ENCODE peak calls at places on chromosome 18, in eight cellular contexts. One of them, this sample, is unnamed. For H3K4me1 and H3K36me3, the result is how much of the 10 kb centered on the place peaks cover.

GRCh38 chr18:27378396-27379094 is 193.4 kb upstream of the CHST9 start:
- DNase-seq in body of pancreas: peak
- DNase-seq in tibial nerve: no peak
- DNase-seq in left ventricle myocardium inferior: no peak
- DNase-seq in GM23338: no peak
- DNase-seq in IMR-90: no peak
- DNase-seq in endodermal cell: no peak
- DNase-seq in fibroblast of lung: peak
- DNase-seq in this sample: no peak

GRCh38 chr18:63098014-63098981 is 221.3 kb downstream of the BCL2 start:
- DNase-seq in tibial nerve: no peak
- DNase-seq in fibroblast of lung: no peak
- DNase-seq in endodermal cell: no peak
- DNase-seq in GM23338: no peak
- DNase-seq in IMR-90: no peak
- DNase-seq in left ventricle myocardium inferior: no peak
- DNase-seq in body of pancreas: no peak
- DNase-seq in this sample: no peak

GRCh38 chr18:46412831-46413371 is 244.1 kb downstream of the LOXHD1 start:
- DNase-seq in GM23338: no peak
- DNase-seq in IMR-90: no peak
- DNase-seq in tibial nerve: no peak
- DNase-seq in endodermal cell: no peak
- DNase-seq in fibroblast of lung: no peak
- DNase-seq in body of pancreas: no peak
- DNase-seq in left ventricle myocardium inferior: no peak
- DNase-seq in this sample: no peak

GRCh38 chr18:46411862-46412690 is 244.9 kb downstream of the LOXHD1 start:
- DNase-seq in tibial nerve: no peak
- DNase-seq in body of pancreas: no peak
- DNase-seq in GM23338: peak
- DNase-seq in fibroblast of lung: peak
- DNase-seq in IMR-90: no peak
- DNase-seq in left ventricle myocardium inferior: peak
- DNase-seq in endodermal cell: peak
- DNase-seq in this sample: no peak

GRCh38 chr18:79584491-79585394 is 94.9 kb upstream of the CTDP1 start:
- DNase-seq in IMR-90: no peak
- DNase-seq in endodermal cell: peak
- DNase-seq in GM23338: no peak
- DNase-seq in left ventricle myocardium inferior: peak
- DNase-seq in body of pancreas: peak
- DNase-seq in fibroblast of lung: no peak
- DNase-seq in tibial nerve: peak
- DNase-seq in this sample: peak

GRCh38 chr18:29616885-29617284 is 1425.7 kb downstream of the DSC3 start:
- DNase-seq in fibroblast of lung: no peak
- DNase-seq in GM23338: no peak
- DNase-seq in endodermal cell: no peak
- DNase-seq in left ventricle myocardium inferior: no peak
- DNase-seq in body of pancreas: no peak
- DNase-seq in tibial nerve: no peak
- DNase-seq in IMR-90: no peak
- DNase-seq in this sample: no peak

GRCh38 chr18:48740846-48741485 is 202.1 kb downstream of the CTIF start:
- DNase-seq in fibroblast of lung: no peak
- DNase-seq in tibial nerve: no peak
- DNase-seq in left ventricle myocardium inferior: no peak
- DNase-seq in endodermal cell: no peak
- DNase-seq in IMR-90: no peak
- DNase-seq in body of pancreas: no peak
- DNase-seq in GM23338: no peak
- DNase-seq in this sample: peak

GRCh38 chr18:58851874-58852273 is 12.8 kb upstream of the ZNF532 start:
- DNase-seq in GM23338: peak
- DNase-seq in fibroblast of lung: peak
- DNase-seq in left ventricle myocardium inferior: no peak
- DNase-seq in IMR-90: no peak
- DNase-seq in endodermal cell: peak
- DNase-seq in tibial nerve: no peak
- DNase-seq in body of pancreas: no peak
- DNase-seq in this sample: no peak

GRCh38 chr18:32333781-32334180 is 136.9 kb downstream of the GAREM1 start:
- DNase-seq in GM23338: no peak
- DNase-seq in fibroblast of lung: no peak
- DNase-seq in body of pancreas: peak
- DNase-seq in IMR-90: no peak
- DNase-seq in endodermal cell: no peak
- DNase-seq in left ventricle myocardium inferior: no peak
- DNase-seq in tibial nerve: no peak
- DNase-seq in this sample: no peak

GRCh38 chr18:75874401-75875093 is 447.0 kb upstream of the SMIM21 start:
- DNase-seq in GM23338: no peak
- DNase-seq in fibroblast of lung: no peak
- DNase-seq in left ventricle myocardium inferior: no peak
- DNase-seq in tibial nerve: no peak
- DNase-seq in endodermal cell: no peak
- DNase-seq in IMR-90: no peak
- DNase-seq in body of pancreas: no peak
- DNase-seq in this sample: no peak

GRCh38 chr18:44996261-44996660 is 315.6 kb downstream of the SETBP1 start:
- DNase-seq in fibroblast of lung: no peak
- DNase-seq in endodermal cell: no peak
- DNase-seq in body of pancreas: no peak
- DNase-seq in IMR-90: no peak
- DNase-seq in tibial nerve: no peak
- DNase-seq in left ventricle myocardium inferior: no peak
- DNase-seq in GM23338: no peak
- DNase-seq in this sample: no peak

DNA sequence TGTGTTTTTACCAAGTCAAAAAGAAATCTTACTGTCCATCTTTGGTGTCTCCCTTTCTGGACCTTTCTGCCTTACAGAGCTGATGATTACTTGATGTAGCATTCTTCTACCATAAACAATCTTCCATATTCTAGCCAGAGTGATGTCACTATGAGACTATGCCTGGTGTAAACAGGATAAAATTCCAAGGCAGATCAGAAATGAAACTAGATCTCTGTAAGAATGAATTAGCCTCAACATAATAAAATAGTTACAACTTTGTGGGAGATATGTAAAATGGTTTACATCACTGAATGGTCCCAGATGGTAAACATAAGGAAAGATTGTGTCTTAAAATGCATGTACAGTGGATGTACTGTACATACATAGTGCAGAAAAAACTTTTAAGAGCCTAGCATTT is 112.2 kb upstream of the ZNF521 start:
- DNase-seq in body of pancreas: no peak
- DNase-seq in GM23338: no peak
- DNase-seq in tibial nerve: no peak
- DNase-seq in endodermal cell: no peak
- DNase-seq in left ventricle myocardium inferior: no peak
- DNase-seq in IMR-90: peak
- DNase-seq in fibroblast of lung: peak
- DNase-seq in this sample: no peak
- H3K4me3 ChIP-seq in body of pancreas: no peak
- H3K4me3 ChIP-seq in GM23338: no peak
- H3K4me3 ChIP-seq in tibial nerve: no peak
- H3K4me3 ChIP-seq in endodermal cell: no peak
- H3K4me3 ChIP-seq in left ventricle myocardium inferior: no peak
- H3K4me3 ChIP-seq in IMR-90: no peak
- H3K4me3 ChIP-seq in fibroblast of lung: no peak
- H3K4me3 ChIP-seq in this sample: no peak

GRCh38 chr18:21741511-21742322 is 1.1 kb downstream of the MIB1 start:
- DNase-seq in left ventricle myocardium inferior: peak
- DNase-seq in body of pancreas: peak
- DNase-seq in endodermal cell: peak
- DNase-seq in tibial nerve: no peak
- DNase-seq in IMR-90: peak
- DNase-seq in fibroblast of lung: peak
- DNase-seq in GM23338: peak
- DNase-seq in this sample: peak

GRCh38 chr18:21740724-21741510 is at the start of gene MIB1:
- DNase-seq in IMR-90: peak
- DNase-seq in tibial nerve: no peak
- DNase-seq in GM23338: no peak
- DNase-seq in endodermal cell: peak
- DNase-seq in fibroblast of lung: no peak
- DNase-seq in body of pancreas: peak
- DNase-seq in left ventricle myocardium inferior: peak
- DNase-seq in this sample: peak

GRCh38 chr18:21745234-21745633 is 4.6 kb downstream of the MIB1 start:
- DNase-seq in left ventricle myocardium inferior: no peak
- DNase-seq in GM23338: peak
- DNase-seq in IMR-90: no peak
- DNase-seq in endodermal cell: no peak
- DNase-seq in tibial nerve: no peak
- DNase-seq in fibroblast of lung: no peak
- DNase-seq in body of pancreas: no peak
- DNase-seq in this sample: no peak

GRCh38 chr18:21742323-21742687 is 1.7 kb downstream of the MIB1 start:
- DNase-seq in fibroblast of lung: peak
- DNase-seq in IMR-90: peak
- DNase-seq in endodermal cell: no peak
- DNase-seq in GM23338: no peak
- DNase-seq in tibial nerve: no peak
- DNase-seq in body of pancreas: no peak
- DNase-seq in left ventricle myocardium inferior: no peak
- DNase-seq in this sample: no peak

GRCh38 chr18:21743166-21743831 is 2.7 kb downstream of the MIB1 start:
- DNase-seq in left ventricle myocardium inferior: no peak
- DNase-seq in IMR-90: no peak
- DNase-seq in tibial nerve: no peak
- DNase-seq in endodermal cell: no peak
- DNase-seq in body of pancreas: no peak
- DNase-seq in fibroblast of lung: no peak
- DNase-seq in GM23338: no peak
- DNase-seq in this sample: no peak
- H3K4me1 ChIP-seq in left ventricle myocardium inferior: half or more
- H3K4me1 ChIP-seq in IMR-90: under half
- H3K4me1 ChIP-seq in tibial nerve: under half
- H3K4me1 ChIP-seq in endodermal cell: under half
- H3K4me1 ChIP-seq in body of pancreas: under half
- H3K4me1 ChIP-seq in fibroblast of lung: under half
- H3K4me1 ChIP-seq in GM23338: under half
- H3K4me1 ChIP-seq in this sample: under half

GRCh38 chr18:6951336-6952090 is 166.1 kb downstream of the LAMA1 start:
- DNase-seq in tibial nerve: no peak
- DNase-seq in left ventricle myocardium inferior: no peak
- DNase-seq in GM23338: peak
- DNase-seq in body of pancreas: no peak
- DNase-seq in endodermal cell: peak
- DNase-seq in fibroblast of lung: no peak
- DNase-seq in IMR-90: no peak
- DNase-seq in this sample: no peak
- H3K36me3 ChIP-seq in tibial nerve: under half
- H3K36me3 ChIP-seq in left ventricle myocardium inferior: under half
- H3K36me3 ChIP-seq in GM23338: under half
- H3K36me3 ChIP-seq in body of pancreas: under half
- H3K36me3 ChIP-seq in endodermal cell: half or more
- H3K36me3 ChIP-seq in fibroblast of lung: under half
- H3K36me3 ChIP-seq in IMR-90: under half
- H3K36me3 ChIP-seq in this sample: under half

GRCh38 chr18:51135795-51136194 is 61.7 kb downstream of the MEX3C start:
- DNase-seq in tibial nerve: no peak
- DNase-seq in endodermal cell: peak
- DNase-seq in body of pancreas: no peak
- DNase-seq in fibroblast of lung: no peak
- DNase-seq in left ventricle myocardium inferior: no peak
- DNase-seq in GM23338: peak
- DNase-seq in IMR-90: no peak
- DNase-seq in this sample: no peak

GRCh38 chr18:51133580-51134160 is 63.8 kb downstream of the MEX3C start:
- DNase-seq in IMR-90: no peak
- DNase-seq in GM23338: no peak
- DNase-seq in endodermal cell: no peak
- DNase-seq in fibroblast of lung: no peak
- DNase-seq in left ventricle myocardium inferior: no peak
- DNase-seq in body of pancreas: no peak
- DNase-seq in tibial nerve: no peak
- DNase-seq in this sample: no peak

GRCh38 chr18:51137051-51137729 is 60.3 kb downstream of the MEX3C start:
- DNase-seq in endodermal cell: no peak
- DNase-seq in IMR-90: no peak
- DNase-seq in GM23338: no peak
- DNase-seq in left ventricle myocardium inferior: no peak
- DNase-seq in tibial nerve: no peak
- DNase-seq in body of pancreas: no peak
- DNase-seq in fibroblast of lung: no peak
- DNase-seq in this sample: no peak

GRCh38 chr18:51134721-51135120 is 62.8 kb downstream of the MEX3C start:
- DNase-seq in IMR-90: no peak
- DNase-seq in tibial nerve: no peak
- DNase-seq in fibroblast of lung: no peak
- DNase-seq in left ventricle myocardium inferior: no peak
- DNase-seq in endodermal cell: no peak
- DNase-seq in GM23338: no peak
- DNase-seq in body of pancreas: no peak
- DNase-seq in this sample: no peak

GRCh38 chr18:51135361-51135760 is 62.1 kb downstream of the MEX3C start:
- DNase-seq in endodermal cell: no peak
- DNase-seq in IMR-90: peak
- DNase-seq in GM23338: no peak
- DNase-seq in body of pancreas: no peak
- DNase-seq in fibroblast of lung: peak
- DNase-seq in left ventricle myocardium inferior: no peak
- DNase-seq in tibial nerve: no peak
- DNase-seq in this sample: no peak
- H3K4me3 ChIP-seq in endodermal cell: no peak
- H3K4me3 ChIP-seq in IMR-90: no peak
- H3K4me3 ChIP-seq in GM23338: no peak
- H3K4me3 ChIP-seq in body of pancreas: no peak
- H3K4me3 ChIP-seq in fibroblast of lung: no peak
- H3K4me3 ChIP-seq in left ventricle myocardium inferior: no peak
- H3K4me3 ChIP-seq in tibial nerve: no peak
- H3K4me3 ChIP-seq in this sample: no peak

GRCh38 chr18:4125939-4126250 is 329.2 kb downstream of the DLGAP1 start:
- DNase-seq in fibroblast of lung: no peak
- DNase-seq in IMR-90: no peak
- DNase-seq in tibial nerve: no peak
- DNase-seq in left ventricle myocardium inferior: no peak
- DNase-seq in GM23338: peak
- DNase-seq in endodermal cell: no peak
- DNase-seq in body of pancreas: no peak
- DNase-seq in this sample: no peak
- H3K4me1 ChIP-seq in fibroblast of lung: under half
- H3K4me1 ChIP-seq in IMR-90: under half
- H3K4me1 ChIP-seq in tibial nerve: under half
- H3K4me1 ChIP-seq in left ventricle myocardium inferior: under half
- H3K4me1 ChIP-seq in GM23338: half or more
- H3K4me1 ChIP-seq in endodermal cell: under half
- H3K4me1 ChIP-seq in body of pancreas: under half
- H3K4me1 ChIP-seq in this sample: under half

GRCh38 chr18:57581301-57581934 is 5.1 kb downstream of the FECH start:
- DNase-seq in body of pancreas: no peak
- DNase-seq in GM23338: no peak
- DNase-seq in IMR-90: no peak
- DNase-seq in fibroblast of lung: no peak
- DNase-seq in left ventricle myocardium inferior: no peak
- DNase-seq in tibial nerve: no peak
- DNase-seq in endodermal cell: no peak
- DNase-seq in this sample: peak
- H3K36me3 ChIP-seq in body of pancreas: under half
- H3K36me3 ChIP-seq in GM23338: under half
- H3K36me3 ChIP-seq in IMR-90: under half
- H3K36me3 ChIP-seq in fibroblast of lung: under half
- H3K36me3 ChIP-seq in left ventricle myocardium inferior: under half
- H3K36me3 ChIP-seq in tibial nerve: under half
- H3K36me3 ChIP-seq in endodermal cell: under half
- H3K36me3 ChIP-seq in this sample: under half

This sample was measured in aorta.